ENCODE peak calls at places on chromosomes 4 and X, in seven cellular contexts. One of them, this sample, is unnamed.

GRCh38 chr4:169225812-169226211 is 44.9 kb downstream of the SH3RF1 start:
- DNase-seq in upper lobe of right lung: no peak
- DNase-seq in naive thymus-derived CD4-positive, alpha-beta T cell: no peak
- DNase-seq in kidney epithelial cell: no peak
- DNase-seq in epithelial cell of esophagus: peak; percentile 69
- DNase-seq in OCI-LY7: no peak
- DNase-seq in aorta: no peak
- DNase-seq in this sample: no peak

GRCh38 chr4:87089368-87089767 is 131.1 kb downstream of the KLHL8 start:
- DNase-seq in kidney epithelial cell: peak; percentile 54
- DNase-seq in upper lobe of right lung: no peak
- DNase-seq in OCI-LY7: no peak
- DNase-seq in aorta: no peak
- DNase-seq in epithelial cell of esophagus: no peak
- DNase-seq in naive thymus-derived CD4-positive, alpha-beta T cell: no peak
- DNase-seq in this sample: no peak

GRCh38 chr4:5890063-5890727 is 2.7 kb downstream of the CRMP1 start:
- DNase-seq in aorta: no peak
- DNase-seq in OCI-LY7: no peak
- DNase-seq in epithelial cell of esophagus: no peak
- DNase-seq in kidney epithelial cell: no peak
- DNase-seq in naive thymus-derived CD4-positive, alpha-beta T cell: no peak
- DNase-seq in upper lobe of right lung: no peak
- DNase-seq in this sample: no peak

GRCh38 chrX:63275127-63275526 is 76.0 kb downstream of the SPIN4 start:
- DNase-seq in upper lobe of right lung: no peak
- DNase-seq in kidney epithelial cell: no peak
- DNase-seq in naive thymus-derived CD4-positive, alpha-beta T cell: no peak
- DNase-seq in epithelial cell of esophagus: peak; percentile 41
- DNase-seq in aorta: no peak
- DNase-seq in OCI-LY7: peak; percentile 7
- DNase-seq in this sample: no peak

GRCh38 chr4:52059372-52059771 is 8.3 kb downstream of the SPATA18 start:
- DNase-seq in kidney epithelial cell: peak; percentile 38
- DNase-seq in upper lobe of right lung: no peak
- DNase-seq in epithelial cell of esophagus: peak; percentile 92
- DNase-seq in OCI-LY7: no peak
- DNase-seq in naive thymus-derived CD4-positive, alpha-beta T cell: no peak
- DNase-seq in aorta: no peak
- DNase-seq in this sample: peak; percentile 83

GRCh38 chr4:182085051-182085480 is 158.1 kb upstream of the TENM3 start:
- DNase-seq in OCI-LY7: no peak
- DNase-seq in aorta: no peak
- DNase-seq in naive thymus-derived CD4-positive, alpha-beta T cell: no peak
- DNase-seq in kidney epithelial cell: peak; percentile 28
- DNase-seq in epithelial cell of esophagus: no peak
- DNase-seq in upper lobe of right lung: no peak
- DNase-seq in this sample: no peak

GRCh38 chr4:40334591-40335507 is at the start of gene CHRNA9:
- DNase-seq in epithelial cell of esophagus: no peak
- DNase-seq in aorta: no peak
- DNase-seq in OCI-LY7: no peak
- DNase-seq in kidney epithelial cell: no peak
- DNase-seq in naive thymus-derived CD4-positive, alpha-beta T cell: no peak
- DNase-seq in upper lobe of right lung: no peak
- DNase-seq in this sample: no peak

GRCh38 chr4:10460313-10461047 is 3.3 kb upstream of the ZNF518B start:
- DNase-seq in aorta: no peak
- DNase-seq in naive thymus-derived CD4-positive, alpha-beta T cell: no peak
- DNase-seq in upper lobe of right lung: no peak
- DNase-seq in kidney epithelial cell: no peak
- DNase-seq in OCI-LY7: no peak
- DNase-seq in epithelial cell of esophagus: no peak
- DNase-seq in this sample: no peak

GRCh38 chrX:16999275-16999674 is 52.8 kb downstream of the REPS2 start:
- DNase-seq in epithelial cell of esophagus: peak; percentile 15
- DNase-seq in OCI-LY7: no peak
- DNase-seq in naive thymus-derived CD4-positive, alpha-beta T cell: no peak
- DNase-seq in aorta: no peak
- DNase-seq in upper lobe of right lung: no peak
- DNase-seq in kidney epithelial cell: no peak
- DNase-seq in this sample: no peak

GRCh38 chr4:6308890-6309643 is 39.4 kb downstream of the WFS1 start:
- DNase-seq in aorta: no peak
- DNase-seq in naive thymus-derived CD4-positive, alpha-beta T cell: peak; percentile 9
- DNase-seq in kidney epithelial cell: no peak
- DNase-seq in OCI-LY7: no peak
- DNase-seq in epithelial cell of esophagus: no peak
- DNase-seq in upper lobe of right lung: no peak
- DNase-seq in this sample: no peak

GRCh38 chrX:28108186-28108945 is 127.1 kb upstream of the DCAF8L1 start:
- DNase-seq in epithelial cell of esophagus: no peak
- DNase-seq in aorta: no peak
- DNase-seq in OCI-LY7: no peak
- DNase-seq in kidney epithelial cell: no peak
- DNase-seq in upper lobe of right lung: no peak
- DNase-seq in naive thymus-derived CD4-positive, alpha-beta T cell: no peak
- DNase-seq in this sample: no peak

GRCh38 chr4:146978641-146979040 is 33.0 kb upstream of the TTC29 start:
- DNase-seq in aorta: no peak
- DNase-seq in epithelial cell of esophagus: peak; percentile 29
- DNase-seq in OCI-LY7: no peak
- DNase-seq in naive thymus-derived CD4-positive, alpha-beta T cell: no peak
- DNase-seq in kidney epithelial cell: no peak
- DNase-seq in upper lobe of right lung: no peak
- DNase-seq in this sample: no peak

GRCh38 chr4:2962614-2963184 is 507 bp downstream of the NOP14 start:
- DNase-seq in kidney epithelial cell: no peak
- DNase-seq in upper lobe of right lung: no peak
- DNase-seq in epithelial cell of esophagus: peak; percentile 48
- DNase-seq in naive thymus-derived CD4-positive, alpha-beta T cell: no peak
- DNase-seq in aorta: peak; percentile 83
- DNase-seq in OCI-LY7: peak; percentile 79
- DNase-seq in this sample: no peak

GRCh38 chr4:138972956-138973819 is 42.4 kb upstream of the NOCT start:
- DNase-seq in OCI-LY7: no peak
- DNase-seq in aorta: no peak
- DNase-seq in naive thymus-derived CD4-positive, alpha-beta T cell: no peak
- DNase-seq in upper lobe of right lung: no peak
- DNase-seq in epithelial cell of esophagus: no peak
- DNase-seq in kidney epithelial cell: no peak
- DNase-seq in this sample: no peak

GRCh38 chr4:70667710-70668535 is 1.6 kb upstream of the JCHAIN start:
- DNase-seq in naive thymus-derived CD4-positive, alpha-beta T cell: no peak
- DNase-seq in epithelial cell of esophagus: no peak
- DNase-seq in upper lobe of right lung: no peak
- DNase-seq in aorta: no peak
- DNase-seq in kidney epithelial cell: no peak
- DNase-seq in OCI-LY7: peak; percentile 58
- DNase-seq in this sample: no peak

GRCh38 chr4:140052050-140052449 is 101.9 kb downstream of the MAML3 start:
- DNase-seq in kidney epithelial cell: no peak
- DNase-seq in upper lobe of right lung: peak; percentile 70
- DNase-seq in epithelial cell of esophagus: peak; percentile 51
- DNase-seq in naive thymus-derived CD4-positive, alpha-beta T cell: no peak
- DNase-seq in aorta: no peak
- DNase-seq in OCI-LY7: peak; percentile 29
- DNase-seq in this sample: no peak

GRCh38 chr4:146132445-146132844 is 43.1 kb upstream of the LSM6 start:
- DNase-seq in upper lobe of right lung: no peak
- DNase-seq in OCI-LY7: no peak
- DNase-seq in naive thymus-derived CD4-positive, alpha-beta T cell: no peak
- DNase-seq in kidney epithelial cell: no peak
- DNase-seq in epithelial cell of esophagus: peak; percentile 77
- DNase-seq in aorta: no peak
- DNase-seq in this sample: peak; percentile 20

GRCh38 chr4:6502747-6503465 is 30.5 kb upstream of the PPP2R2C start:
- DNase-seq in epithelial cell of esophagus: no peak
- DNase-seq in kidney epithelial cell: no peak
- DNase-seq in OCI-LY7: no peak
- DNase-seq in naive thymus-derived CD4-positive, alpha-beta T cell: no peak
- DNase-seq in aorta: no peak
- DNase-seq in upper lobe of right lung: no peak
- DNase-seq in this sample: no peak

GRCh38 chrX:132120913-132121312 is 6.9 kb downstream of the FRMD7 start:
- DNase-seq in epithelial cell of esophagus: no peak
- DNase-seq in kidney epithelial cell: no peak
- DNase-seq in OCI-LY7: no peak
- DNase-seq in aorta: no peak
- DNase-seq in upper lobe of right lung: no peak
- DNase-seq in naive thymus-derived CD4-positive, alpha-beta T cell: no peak
- DNase-seq in this sample: no peak
- H3K4me3 ChIP-seq in epithelial cell of esophagus: no peak overlapping the region
- H3K4me3 ChIP-seq in kidney epithelial cell: no peak overlapping the region
- H3K4me3 ChIP-seq in OCI-LY7: no peak overlapping the region
- H3K4me3 ChIP-seq in aorta: no peak overlapping the region
- H3K4me3 ChIP-seq in upper lobe of right lung: no peak overlapping the region
- H3K4me3 ChIP-seq in naive thymus-derived CD4-positive, alpha-beta T cell: no peak overlapping the region
- H3K4me3 ChIP-seq in this sample: no peak overlapping the region

GRCh38 chr4:108383157-108383556 is 214.4 kb upstream of the LEF1 start:
- DNase-seq in aorta: no peak
- DNase-seq in OCI-LY7: no peak
- DNase-seq in naive thymus-derived CD4-positive, alpha-beta T cell: no peak
- DNase-seq in epithelial cell of esophagus: no peak
- DNase-seq in kidney epithelial cell: no peak
- DNase-seq in upper lobe of right lung: no peak
- DNase-seq in this sample: no peak

GRCh38 chr4:108382751-108383150 is 214.0 kb upstream of the LEF1 start:
- DNase-seq in OCI-LY7: no peak
- DNase-seq in upper lobe of right lung: no peak
- DNase-seq in epithelial cell of esophagus: no peak
- DNase-seq in aorta: no peak
- DNase-seq in naive thymus-derived CD4-positive, alpha-beta T cell: no peak
- DNase-seq in kidney epithelial cell: no peak
- DNase-seq in this sample: no peak

GRCh38 chr4:108385076-108385475 is 216.3 kb upstream of the LEF1 start:
- DNase-seq in naive thymus-derived CD4-positive, alpha-beta T cell: no peak
- DNase-seq in aorta: no peak
- DNase-seq in upper lobe of right lung: no peak
- DNase-seq in epithelial cell of esophagus: no peak
- DNase-seq in kidney epithelial cell: no peak
- DNase-seq in OCI-LY7: no peak
- DNase-seq in this sample: no peak

GRCh38 chr4:108384544-108384943 is 215.8 kb upstream of the LEF1 start:
- DNase-seq in upper lobe of right lung: no peak
- DNase-seq in naive thymus-derived CD4-positive, alpha-beta T cell: no peak
- DNase-seq in OCI-LY7: peak; percentile 54
- DNase-seq in kidney epithelial cell: no peak
- DNase-seq in epithelial cell of esophagus: no peak
- DNase-seq in aorta: no peak
- DNase-seq in this sample: no peak
- H3K4me3 ChIP-seq in upper lobe of right lung: no peak overlapping the region
- H3K4me3 ChIP-seq in naive thymus-derived CD4-positive, alpha-beta T cell: no peak overlapping the region
- H3K4me3 ChIP-seq in OCI-LY7: no peak overlapping the region
- H3K4me3 ChIP-seq in kidney epithelial cell: no peak overlapping the region
- H3K4me3 ChIP-seq in epithelial cell of esophagus: no peak overlapping the region
- H3K4me3 ChIP-seq in aorta: no peak overlapping the region
- H3K4me3 ChIP-seq in this sample: no peak overlapping the region

DNA sequence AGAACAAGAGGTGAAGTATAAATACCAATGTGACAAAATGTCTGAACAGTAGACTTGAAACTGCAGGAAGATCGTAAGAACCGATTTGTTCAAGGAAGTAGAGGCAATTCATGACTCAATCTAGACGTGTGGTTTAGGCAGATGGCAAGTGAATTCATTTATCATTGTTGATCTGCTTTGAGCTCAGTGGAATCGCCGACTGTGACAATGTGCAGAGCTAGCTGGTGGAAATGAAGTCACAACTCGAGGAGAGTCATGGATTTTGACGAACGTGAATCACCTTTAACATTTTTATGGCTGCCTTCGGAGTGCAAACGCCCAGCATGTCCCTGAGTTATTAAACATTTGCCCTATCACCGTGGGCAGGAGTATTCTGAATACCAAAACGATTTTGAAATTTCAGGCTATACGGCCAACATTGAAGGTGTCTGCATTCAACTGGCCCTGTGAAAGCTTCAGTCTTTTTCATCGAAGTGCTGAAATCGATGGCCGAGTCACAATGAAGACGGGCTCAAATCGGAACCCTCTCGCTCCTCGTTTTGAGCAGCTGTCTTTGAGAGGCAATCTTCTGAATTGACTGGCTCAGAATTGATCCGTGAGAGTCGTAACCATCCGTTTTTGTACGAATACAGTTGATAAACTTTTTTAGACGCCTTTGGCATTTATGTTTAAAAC is 689 bp upstream of the OGT start:
- DNase-seq in naive thymus-derived CD4-positive, alpha-beta T cell: peak; percentile 73
- DNase-seq in upper lobe of right lung: no peak
- DNase-seq in OCI-LY7: peak; percentile 45
- DNase-seq in kidney epithelial cell: peak; percentile 51
- DNase-seq in epithelial cell of esophagus: peak; percentile 65
- DNase-seq in aorta: no peak
- DNase-seq in this sample: no peak
- H3K4me3 ChIP-seq in naive thymus-derived CD4-positive, alpha-beta T cell: peak overlapping the region; percentile 57
- H3K4me3 ChIP-seq in upper lobe of right lung: peak overlapping the region; percentile 73
- H3K4me3 ChIP-seq in OCI-LY7: peak overlapping the region; percentile 78
- H3K4me3 ChIP-seq in kidney epithelial cell: peak overlapping the region; percentile 56
- H3K4me3 ChIP-seq in epithelial cell of esophagus: peak overlapping the region; percentile 91
- H3K4me3 ChIP-seq in aorta: peak overlapping the region; percentile 53
- H3K4me3 ChIP-seq in this sample: peak overlapping the region; percentile 86

GRCh38 chr4:1192493-1193205 is 20.3 kb upstream of the SPON2 start:
- DNase-seq in upper lobe of right lung: peak; percentile 60
- DNase-seq in epithelial cell of esophagus: no peak
- DNase-seq in aorta: peak; percentile 79
- DNase-seq in OCI-LY7: no peak
- DNase-seq in naive thymus-derived CD4-positive, alpha-beta T cell: no peak
- DNase-seq in kidney epithelial cell: no peak
- DNase-seq in this sample: no peak
- H3K4me3 ChIP-seq in upper lobe of right lung: no peak overlapping the region
- H3K4me3 ChIP-seq in epithelial cell of esophagus: no peak overlapping the region
- H3K4me3 ChIP-seq in aorta: no peak overlapping the region
- H3K4me3 ChIP-seq in OCI-LY7: no peak overlapping the region
- H3K4me3 ChIP-seq in naive thymus-derived CD4-positive, alpha-beta T cell: no peak overlapping the region
- H3K4me3 ChIP-seq in kidney epithelial cell: no peak overlapping the region
- H3K4me3 ChIP-seq in this sample: no peak overlapping the region

GRCh38 chr4:121381148-121381462 is 287 bp upstream of the QRFPR start:
- DNase-seq in upper lobe of right lung: no peak
- DNase-seq in kidney epithelial cell: no peak
- DNase-seq in epithelial cell of esophagus: no peak
- DNase-seq in aorta: no peak
- DNase-seq in OCI-LY7: no peak
- DNase-seq in naive thymus-derived CD4-positive, alpha-beta T cell: no peak
- DNase-seq in this sample: no peak
- H3K4me3 ChIP-seq in upper lobe of right lung: no peak overlapping the region
- H3K4me3 ChIP-seq in kidney epithelial cell: peak overlapping the region; percentile 11
- H3K4me3 ChIP-seq in epithelial cell of esophagus: peak overlapping the region; percentile 46
- H3K4me3 ChIP-seq in aorta: no peak overlapping the region
- H3K4me3 ChIP-seq in OCI-LY7: no peak overlapping the region
- H3K4me3 ChIP-seq in naive thymus-derived CD4-positive, alpha-beta T cell: no peak overlapping the region
- H3K4me3 ChIP-seq in this sample: peak overlapping the region; percentile 62

GRCh38 chr4:54225671-54226398 is 3.3 kb upstream of the PDGFRA start:
- DNase-seq in naive thymus-derived CD4-positive, alpha-beta T cell: no peak
- DNase-seq in OCI-LY7: no peak
- DNase-seq in aorta: no peak
- DNase-seq in kidney epithelial cell: no peak
- DNase-seq in epithelial cell of esophagus: no peak
- DNase-seq in upper lobe of right lung: no peak
- DNase-seq in this sample: no peak
- H3K4me3 ChIP-seq in naive thymus-derived CD4-positive, alpha-beta T cell: peak overlapping the region; percentile 13
- H3K4me3 ChIP-seq in OCI-LY7: no peak overlapping the region
- H3K4me3 ChIP-seq in aorta: peak overlapping the region; percentile 38
- H3K4me3 ChIP-seq in kidney epithelial cell: peak overlapping the region; percentile 12
- H3K4me3 ChIP-seq in epithelial cell of esophagus: peak overlapping the region; percentile 21
- H3K4me3 ChIP-seq in upper lobe of right lung: peak overlapping the region; percentile 49
- H3K4me3 ChIP-seq in this sample: peak overlapping the region; percentile 62